ENCODE peak calls at places on chromosomes 13 and 19, in seven cellular contexts. W is fibroblast of pulmonary artery; A is uterus; E is HEK293T; I is stimulated activated CD8-positive, alpha-beta memory T cell treated with anti-CD3 and anti-CD28 coated beads, Interleukin-15, amount 100 ng/mL, for 1 hour; M is NCI-H1092; N is CD8-positive, alpha-beta memory T cell. P is an unnamed sample.
A peak's percentile ranks its signal among the peaks of the same experiment; 100 is the strongest.

GRCh38 chr19:39362682-39363657 is 20.7 kb downstream of the SAMD4B start:
- DNase-seq in W (peak; percentile 59), A (no peak), M (no peak), N (no peak), E (no peak), I (no peak), P (no peak)

GRCh38 chr13:23865898-23866297 is 23.3 kb downstream of the MIPEP start:
- DNase-seq in M (no peak), A (no peak), I (no peak), E (no peak), W (no peak), N (no peak), P (no peak)

GRCh38 chr13:101449971-101450748 is 2.3 kb upstream of the ITGBL1 start:
- DNase-seq in N (no peak), A (no peak), I (no peak), W (peak; percentile 84), M (no peak), E (no peak), P (no peak)

GRCh38 chr13:33279898-33280549 is 5.5 kb downstream of the STARD13 start:
- DNase-seq in I (no peak), N (no peak), M (no peak), E (no peak), A (no peak), W (peak; percentile 77), P (no peak)

GRCh38 chr13:43981091-43981490 is 101.4 kb downstream of the LACC1 start:
- DNase-seq in I (no peak), M (no peak), A (no peak), W (no peak), N (no peak), E (no peak), P (no peak)

GRCh38 chr13:79936368-79937136 is 404.4 kb downstream of the SPRY2 start:
- DNase-seq in N (no peak), W (peak; percentile 99), I (no peak), E (no peak), A (peak; percentile 17), M (no peak), P (no peak)

GRCh38 chr13:20964904-20965303 is 62.4 kb upstream of the XPO4 start:
- DNase-seq in I (no peak), A (no peak), N (no peak), W (no peak), E (no peak), M (no peak), P (no peak)

GRCh38 chr19:45161715-45162463 is 1.1 kb upstream of the NKPD1 start:
- DNase-seq in W (peak; percentile 47), N (no peak), I (no peak), A (no peak), M (no peak), E (peak; percentile 51), P (no peak)

GRCh38 chr19:29483641-29483920 is 42.2 kb upstream of the VSTM2B start:
- DNase-seq in M (no peak), I (no peak), A (no peak), N (no peak), E (no peak), W (no peak), P (no peak)

GRCh38 chr19:42234364-42234763 is 8.0 kb downstream of the GSK3A start:
- DNase-seq in W (no peak), N (no peak), A (no peak), M (no peak), I (no peak), E (no peak), P (no peak)